ENCODE peak calls at places on chromosomes 16 and 17, in six cellular contexts. Z is amniotic epithelial cell; P is GOT3; J is HFFc6; O is choroid plexus epithelial cell; X is stimulated activated CD4-positive, alpha-beta T cell treated with anti-CD3 and anti-CD28 coated beads, Interleukin-15, amount 100 ng/mL, for 1 hour. C is an unnamed sample.

GRCh38 chr17:80999224-81000088 is 7.8 kb downstream of the CHMP6 start:
- DNase-seq in Z (no peak), P (no peak), J (no peak), O (no peak), X (no peak), C (no peak)

GRCh38 chr17:6066183-6066948 is 3.8 kb upstream of the WSCD1 start:
- DNase-seq in Z (no peak), P (no peak), J (peak), O (no peak), X (no peak), C (no peak)

GRCh38 chr17:40548982-40549680 is 16.1 kb downstream of the CCR7 start:
- DNase-seq in Z (peak), P (peak), J (peak), O (peak), X (no peak), C (peak)

GRCh38 chr17:81337449-81337848 is 42.3 kb upstream of the SLC38A10 start:
- DNase-seq in Z (no peak), P (no peak), J (no peak), O (no peak), X (no peak), C (no peak)

GRCh38 chr16:48000622-48001021 is 155.2 kb downstream of the ABCC12 start:
- DNase-seq in Z (no peak), P (no peak), J (no peak), O (no peak), X (no peak), C (no peak)

GRCh38 chr17:74455025-74455585 is 11.3 kb upstream of the CD300A start:
- DNase-seq in Z (no peak), P (no peak), J (no peak), O (no peak), X (no peak), C (no peak)

GRCh38 chr16:74461826-74462225 is 40.5 kb upstream of the CLEC18B start:
- DNase-seq in Z (no peak), P (no peak), J (no peak), O (no peak), X (no peak), C (no peak)

GRCh38 chr16:24609740-24610420 is 70.5 kb downstream of the RBBP6 start:
- DNase-seq in Z (peak), P (no peak), J (peak), O (peak), X (no peak), C (no peak)

GRCh38 chr17:47305302-47305923 is 18.3 kb upstream of the EFCAB13 start:
- DNase-seq in Z (peak), P (no peak), J (peak), O (peak), X (no peak), C (peak)

GRCh38 chr17:21030375-21030774 is 12.4 kb downstream of the USP22 start:
- DNase-seq in Z (no peak), P (no peak), J (no peak), O (no peak), X (no peak), C (no peak)

GRCh38 chr17:72176902-72177660 is 56.3 kb downstream of the SOX9 start:
- DNase-seq in Z (peak), P (no peak), J (peak), O (no peak), X (no peak), C (no peak)

GRCh38 chr16:25235991-25236390 is 19.2 kb downstream of the AQP8 start:
- DNase-seq in Z (no peak), P (no peak), J (peak), O (peak), X (no peak), C (no peak)

GRCh38 chr16:82260212-82260795 is 90.3 kb upstream of the MPHOSPH6 start:
- DNase-seq in Z (peak), P (no peak), J (no peak), O (peak), X (no peak), C (no peak)

GRCh38 chr16:75108792-75109731 is 7.5 kb downstream of the LDHD start:
- DNase-seq in Z (peak), P (peak), J (peak), O (peak), X (peak), C (no peak)

GRCh38 chr16:88790312-88791150 is 5.5 kb upstream of the PIEZO1 start:
- DNase-seq in Z (peak), P (no peak), J (no peak), O (peak), X (no peak), C (no peak)

GRCh38 chr16:50261707-50262235 is 4.6 kb upstream of the ADCY7 start:
- DNase-seq in Z (no peak), P (no peak), J (no peak), O (no peak), X (no peak), C (no peak)

GRCh38 chr17:4378626-4379025 is 12.2 kb upstream of the UBE2G1 start:
- DNase-seq in Z (no peak), P (no peak), J (no peak), O (no peak), X (no peak), C (no peak)

GRCh38 chr16:75733305-75734141 is 7.2 kb upstream of the CPHXL start:
- DNase-seq in Z (peak), P (no peak), J (peak), O (peak), X (no peak), C (no peak)

GRCh38 chr17:79747508-79748295 is 17.0 kb downstream of the ENPP7 start:
- DNase-seq in Z (no peak), P (no peak), J (no peak), O (no peak), X (no peak), C (no peak)

GRCh38 chr16:13453938-13454553 is 465.9 kb upstream of the ERCC4 start:
- DNase-seq in Z (no peak), P (no peak), J (peak), O (no peak), X (peak), C (no peak)

GRCh38 chr16:3375680-3376079 is 20.0 kb downstream of the OR2C1 start:
- DNase-seq in Z (no peak), P (no peak), J (no peak), O (no peak), X (no peak), C (no peak)

GRCh38 chr17:74449306-74449705 is 17.1 kb upstream of the CD300A start:
- DNase-seq in Z (no peak), P (no peak), J (no peak), O (no peak), X (no peak), C (no peak)

GRCh38 chr16:13988038-13988437 is 68.1 kb downstream of the ERCC4 start:
- DNase-seq in Z (no peak), P (no peak), J (no peak), O (no peak), X (no peak), C (no peak)

GRCh38 chr17:51000835-51001638 is 119.6 kb downstream of the SPAG9 start:
- DNase-seq in Z (peak), P (no peak), J (peak), O (peak), X (no peak), C (peak)

GRCh38 chr17:57861000-57861736 is 11.3 kb upstream of the MRPS23 start:
- DNase-seq in Z (peak), P (no peak), J (no peak), O (peak), X (no peak), C (no peak)

GRCh38 chr16:52470601-52471000 is 76.3 kb downstream of the TOX3 start:
- DNase-seq in Z (no peak), P (no peak), J (no peak), O (no peak), X (no peak), C (no peak)

GRCh38 chr17:64057701-64058263 is 37.3 kb upstream of the ICAM2 start:
- DNase-seq in Z (peak), P (no peak), J (peak), O (no peak), X (no peak), C (no peak)

GRCh38 chr17:47218896-47219430 is 9.8 kb downstream of the MYL4 start:
- DNase-seq in Z (no peak), P (no peak), J (no peak), O (no peak), X (no peak), C (no peak)

GRCh38 chr16:85274924-85275323 is 162.7 kb upstream of the CIBAR2 start:
- DNase-seq in Z (peak), P (no peak), J (no peak), O (no peak), X (no peak), C (no peak)

GRCh38 chr16:12122202-12122601 is 145.7 kb downstream of the SNX29 start:
- DNase-seq in Z (no peak), P (no peak), J (no peak), O (no peak), X (no peak), C (no peak)

GRCh38 chr17:78895322-78895721 is 7.7 kb downstream of the CEP295NL start:
- DNase-seq in Z (no peak), P (no peak), J (no peak), O (no peak), X (no peak), C (no peak)

GRCh38 chr17:40331743-40332641 is 23.0 kb downstream of the RARA start:
- DNase-seq in Z (no peak), P (no peak), J (no peak), O (peak), X (no peak), C (no peak)

GRCh38 chr17:42773290-42774035 is at the start of gene VPS25:
- DNase-seq in Z (peak), P (peak), J (peak), O (peak), X (peak), C (peak)

GRCh38 chr17:47280072-47280811 is 26.6 kb downstream of the ITGB3 start:
- DNase-seq in Z (peak), P (no peak), J (peak), O (peak), X (no peak), C (no peak)

GRCh38 chr17:74446551-74447500 is 14.9 kb downstream of the GPRC5C start:
- DNase-seq in Z (no peak), P (no peak), J (no peak), O (no peak), X (no peak), C (no peak)

GRCh38 chr17:20171741-20172377 is 162.7 kb downstream of the SPECC1 start:
- DNase-seq in Z (peak), P (no peak), J (no peak), O (peak), X (no peak), C (no peak)

GRCh38 chr17:80173916-80174315 is 4.1 kb downstream of the CARD14 start:
- DNase-seq in Z (no peak), P (no peak), J (no peak), O (no peak), X (no peak), C (no peak)

C was measured in Panc1.